ENCODE peak calls at places on chromosomes 2 and 18, in seven cellular contexts. One of them, this sample, is unnamed.

GRCh38 chr18:79466591-79466990 is 70.9 kb downstream of the NFATC1 start:
- DNase-seq in HCT116: no peak
- DNase-seq in GM12878: no peak
- DNase-seq in SK-N-SH: no peak
- DNase-seq in K562: no peak
- DNase-seq in HepG2: no peak
- DNase-seq in H1: no peak
- DNase-seq in this sample: no peak

GRCh38 chr2:72843301-72843700 is 17.5 kb upstream of the EXOC6B start:
- DNase-seq in HCT116: no peak
- DNase-seq in GM12878: no peak
- DNase-seq in SK-N-SH: no peak
- DNase-seq in K562: no peak
- DNase-seq in HepG2: no peak
- DNase-seq in H1: no peak
- DNase-seq in this sample: no peak

GRCh38 chr2:86416126-86416525 is 25.0 kb upstream of the KDM3A start:
- DNase-seq in HCT116: no peak
- DNase-seq in GM12878: no peak
- DNase-seq in SK-N-SH: no peak
- DNase-seq in K562: no peak
- DNase-seq in HepG2: no peak
- DNase-seq in H1: no peak
- DNase-seq in this sample: no peak

GRCh38 chr18:45107425-45107824 is 426.7 kb downstream of the SETBP1 start:
- DNase-seq in HCT116: no peak
- DNase-seq in GM12878: no peak
- DNase-seq in SK-N-SH: no peak
- DNase-seq in K562: no peak
- DNase-seq in HepG2: no peak
- DNase-seq in H1: no peak
- DNase-seq in this sample: no peak

GRCh38 chr2:217928324-217929293 is 74.2 kb downstream of the TNS1 start:
- DNase-seq in HCT116: no peak
- DNase-seq in GM12878: no peak
- DNase-seq in SK-N-SH: no peak
- DNase-seq in K562: no peak
- DNase-seq in HepG2: no peak
- DNase-seq in H1: no peak
- DNase-seq in this sample: no peak

GRCh38 chr2:80496770-80497169 is 192.2 kb upstream of the LRRTM1 start:
- DNase-seq in HCT116: no peak
- DNase-seq in GM12878: no peak
- DNase-seq in SK-N-SH: no peak
- DNase-seq in K562: no peak
- DNase-seq in HepG2: no peak
- DNase-seq in H1: no peak
- DNase-seq in this sample: no peak

GRCh38 chr2:2826621-2827020 is 495.5 kb upstream of the MYT1L start:
- DNase-seq in HCT116: no peak
- DNase-seq in GM12878: no peak
- DNase-seq in SK-N-SH: peak
- DNase-seq in K562: no peak
- DNase-seq in HepG2: no peak
- DNase-seq in H1: no peak
- DNase-seq in this sample: no peak

GRCh38 chr2:146239392-146240135 is 1605.3 kb upstream of the ACVR2A start:
- DNase-seq in HCT116: no peak
- DNase-seq in GM12878: no peak
- DNase-seq in SK-N-SH: no peak
- DNase-seq in K562: no peak
- DNase-seq in HepG2: no peak
- DNase-seq in H1: no peak
- DNase-seq in this sample: no peak

GRCh38 chr2:128599700-128600099 is 281.0 kb upstream of the HS6ST1 start:
- DNase-seq in HCT116: no peak
- DNase-seq in GM12878: no peak
- DNase-seq in SK-N-SH: no peak
- DNase-seq in K562: no peak
- DNase-seq in HepG2: no peak
- DNase-seq in H1: no peak
- DNase-seq in this sample: no peak

DNA sequence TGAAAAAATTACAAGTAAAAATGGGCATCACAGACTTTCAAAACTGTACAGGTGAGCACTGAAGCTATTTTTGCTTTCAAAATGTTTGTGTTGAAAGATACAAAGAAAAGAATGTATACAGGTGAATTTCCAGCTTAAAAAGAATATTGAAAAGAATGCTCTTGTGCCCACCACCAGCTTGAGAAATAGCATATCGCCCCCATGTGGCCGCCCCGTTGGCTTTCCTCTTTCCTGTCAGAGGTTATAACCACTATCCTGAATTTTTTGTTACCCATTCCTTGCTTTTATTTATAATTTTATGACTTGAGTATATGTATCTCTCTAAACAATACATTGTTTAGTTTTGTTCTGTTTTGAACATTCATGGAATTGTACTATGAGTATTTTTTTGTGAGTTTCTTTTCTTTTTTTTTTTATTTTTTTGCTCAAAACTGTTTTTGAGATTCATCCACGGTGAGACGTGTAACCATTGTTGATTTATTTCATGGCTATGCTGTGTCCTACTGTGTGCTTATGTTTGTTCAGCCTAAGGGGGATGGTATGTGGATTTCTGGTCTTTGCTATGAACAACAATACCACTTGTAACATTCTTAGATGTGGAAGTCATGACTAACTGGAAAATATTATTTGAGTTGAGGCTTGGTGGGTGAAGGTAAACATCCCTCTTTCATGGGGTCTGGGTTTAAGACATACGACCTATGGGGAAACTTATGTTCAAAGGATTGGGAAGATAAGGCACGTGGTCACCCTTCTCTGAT is 11.6 kb downstream of the TRPM8 start:
- DNase-seq in HCT116: no peak
- DNase-seq in GM12878: no peak
- DNase-seq in SK-N-SH: peak
- DNase-seq in K562: peak
- DNase-seq in HepG2: peak
- DNase-seq in H1: no peak
- DNase-seq in this sample: peak
- TF ChIP-seq YY1 in HCT116: no peak
- TF ChIP-seq YY1 in GM12878: no peak
- TF ChIP-seq YY1 in SK-N-SH: no peak
- TF ChIP-seq YY1 in K562: no peak
- TF ChIP-seq YY1 in HepG2: no peak
- TF ChIP-seq YY1 in H1: no peak
- TF ChIP-seq YY1 in this sample: no peak

GRCh38 chr18:67456691-67457090 is 59.8 kb downstream of the DSEL start:
- DNase-seq in HCT116: no peak
- DNase-seq in GM12878: no peak
- DNase-seq in SK-N-SH: no peak
- DNase-seq in K562: no peak
- DNase-seq in HepG2: no peak
- DNase-seq in H1: no peak
- DNase-seq in this sample: no peak
- TF ChIP-seq YY1 in HCT116: no peak
- TF ChIP-seq YY1 in GM12878: no peak
- TF ChIP-seq YY1 in SK-N-SH: no peak
- TF ChIP-seq YY1 in K562: no peak
- TF ChIP-seq YY1 in HepG2: no peak
- TF ChIP-seq YY1 in H1: no peak
- TF ChIP-seq YY1 in this sample: no peak

GRCh38 chr2:231928901-231929725 is 2.9 kb upstream of the NPPC start:
- DNase-seq in HCT116: no peak
- DNase-seq in GM12878: no peak
- DNase-seq in SK-N-SH: no peak
- DNase-seq in K562: no peak
- DNase-seq in HepG2: no peak
- DNase-seq in H1: no peak
- DNase-seq in this sample: no peak
- TF ChIP-seq YY1 in HCT116: no peak
- TF ChIP-seq YY1 in GM12878: no peak
- TF ChIP-seq YY1 in SK-N-SH: no peak
- TF ChIP-seq YY1 in K562: no peak
- TF ChIP-seq YY1 in HepG2: no peak
- TF ChIP-seq YY1 in H1: no peak
- TF ChIP-seq YY1 in this sample: no peak

DNA sequence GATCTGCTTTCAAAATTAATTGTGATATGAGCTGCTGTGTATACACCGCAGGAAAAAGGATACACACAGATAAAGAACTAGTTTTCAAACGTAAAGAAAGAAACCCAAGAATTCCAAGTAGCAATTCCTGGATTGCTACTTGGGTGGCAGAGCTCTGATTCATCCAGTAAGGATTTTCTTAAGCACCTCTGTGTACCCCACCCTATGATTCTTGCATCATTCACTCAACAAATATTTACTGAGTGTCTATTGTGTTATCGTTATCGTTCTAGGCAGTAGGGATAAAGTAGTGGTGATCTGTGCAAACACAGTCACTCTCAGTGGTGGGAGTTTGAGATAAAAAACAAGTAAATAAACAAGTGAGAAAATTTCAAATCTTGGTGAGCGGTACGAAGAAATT is 4.9 kb upstream of the TMEM200C start:
- DNase-seq in HCT116: no peak
- DNase-seq in GM12878: no peak
- DNase-seq in SK-N-SH: no peak
- DNase-seq in K562: no peak
- DNase-seq in HepG2: peak
- DNase-seq in H1: no peak
- DNase-seq in this sample: no peak
- TF ChIP-seq YY1 in HCT116: no peak
- TF ChIP-seq YY1 in GM12878: no peak
- TF ChIP-seq YY1 in SK-N-SH: no peak
- TF ChIP-seq YY1 in K562: no peak
- TF ChIP-seq YY1 in HepG2: no peak
- TF ChIP-seq YY1 in H1: no peak
- TF ChIP-seq YY1 in this sample: no peak